ENCODE peak calls at places on chromosome 21, in seven cellular contexts. L is left cardiac atrium; F is iris pigment epithelial cell; R is left lung; I is activated naive CD4-positive, alpha-beta T cell treated with anti-CD3 and anti-CD28 coated beads, Interleukin-2, amount 10 ng/mL, durations not matched to agents 7 days and 5 days; T is effector memory CD8-positive, alpha-beta T cell; Q is endothelial cell. Z is an unnamed sample.

GRCh38 chr21:34526618-34527290 is 14.7 kb upstream of the KCNE1 start:
- DNase-seq in L (peak), F (peak), R (peak), I (no peak), T (no peak), Q (peak), Z (peak)

GRCh38 chr21:29904359-29905282 is 35.2 kb downstream of the GRIK1 start:
- DNase-seq in L (no peak), F (peak), R (no peak), I (no peak), T (no peak), Q (no peak), Z (no peak)

GRCh38 chr21:36478207-36478701 is 1.7 kb downstream of the CLDN14 start:
- DNase-seq in L (no peak), F (peak), R (no peak), I (no peak), T (no peak), Q (no peak), Z (no peak)

GRCh38 chr21:38861989-38862683 is 56.4 kb downstream of the ETS2 start:
- DNase-seq in L (no peak), F (no peak), R (no peak), I (no peak), T (no peak), Q (no peak), Z (no peak)

GRCh38 chr21:43951911-43952703 is 60.0 kb upstream of the TRAPPC10 start:
- DNase-seq in L (no peak), F (no peak), R (no peak), I (no peak), T (no peak), Q (no peak), Z (no peak)

GRCh38 chr21:35204125-35204524 is 155.0 kb upstream of the RUNX1 start:
- DNase-seq in L (no peak), F (peak), R (no peak), I (no peak), T (no peak), Q (no peak), Z (no peak)

GRCh38 chr21:26032263-26032662 is 138.3 kb downstream of the APP start:
- DNase-seq in L (no peak), F (peak), R (no peak), I (no peak), T (no peak), Q (no peak), Z (no peak)

GRCh38 chr21:42556960-42557359 is 43.3 kb downstream of the SLC37A1 start:
- DNase-seq in L (peak), F (no peak), R (peak), I (no peak), T (no peak), Q (no peak), Z (peak)

GRCh38 chr21:34205811-34206635 is 132.6 kb downstream of the MRPS6 start:
- DNase-seq in L (no peak), F (no peak), R (no peak), I (no peak), T (no peak), Q (no peak), Z (no peak)

GRCh38 chr21:33047231-33047630 is 21.5 kb downstream of the OLIG2 start:
- DNase-seq in L (no peak), F (peak), R (no peak), I (no peak), T (no peak), Q (no peak), Z (no peak)

GRCh38 chr21:15562748-15563147 is 167.0 kb upstream of the USP25 start:
- DNase-seq in L (no peak), F (no peak), R (no peak), I (no peak), T (no peak), Q (no peak), Z (no peak)

GRCh38 chr21:45213392-45213791 is 74.3 kb downstream of the POFUT2 start:
- DNase-seq in L (no peak), F (no peak), R (no peak), I (no peak), T (no peak), Q (no peak), Z (no peak)